ENCODE peak calls at places on chromosomes 13 and 19, in nine cellular contexts. P is stimulated activated CD4-positive, alpha-beta T cell treated with anti-CD3 and anti-CD28 coated beads, Interleukin-1b, Interleukin-23, amount 100 ng/mL, for 4 hours; J is amygdala; N is activated T-helper 1 cell treated with anti-CD3 and anti-CD28 coated beads, Interleukin-2, amount 50 U/mL, for 16 hours; R is stimulated activated CD8-positive, alpha-beta memory T cell treated with anti-CD3 and anti-CD28 coated beads, Interleukin-15, amount 100 ng/mL, for 24 hours; O is amniotic stem cell; U is esophagus squamous epithelium; E is T-helper 2 cell; X is mesendoderm. D is an unnamed sample.

GRCh38 chr19:38478273-38478971 is 44.9 kb downstream of the RYR1 start:
- DNase-seq in X (peak), N (no peak), E (peak), J (no peak), P (no peak), O (no peak), U (no peak), R (no peak), D (peak)

GRCh38 chr13:71979616-71980015 is 112.6 kb upstream of the DACH1 start:
- DNase-seq in N (no peak), E (no peak), P (no peak), O (no peak), R (no peak), U (no peak), J (no peak), X (peak), D (no peak)

GRCh38 chr13:106287351-106287750 is 248.1 kb downstream of the EFNB2 start:
- DNase-seq in E (no peak), X (no peak), P (no peak), R (no peak), J (no peak), N (no peak), O (no peak), U (no peak), D (no peak)

GRCh38 chr13:60261432-60262351 is 98.0 kb upstream of the DIAPH3 start:
- DNase-seq in R (no peak), U (no peak), P (no peak), X (no peak), E (no peak), N (no peak), O (no peak), J (no peak), D (no peak)

GRCh38 chr19:2631213-2631821 is 71.2 kb downstream of the GNG7 start:
- DNase-seq in R (no peak), U (no peak), J (no peak), N (no peak), O (no peak), P (no peak), X (peak), E (peak), D (peak)

GRCh38 chr13:77330009-77330471 is 3.1 kb upstream of the MYCBP2 start:
- DNase-seq in P (no peak), N (no peak), X (no peak), E (peak), R (no peak), J (no peak), O (no peak), U (no peak), D (no peak)

GRCh38 chr19:44770550-44771257 is 7.0 kb upstream of the CBLC start:
- DNase-seq in P (peak), E (peak), O (peak), J (peak), X (peak), U (peak), R (peak), N (peak), D (peak)

GRCh38 chr19:5166262-5166661 is 174.3 kb downstream of the PTPRS start:
- DNase-seq in R (no peak), P (no peak), X (no peak), U (no peak), O (no peak), N (no peak), J (no peak), E (no peak), D (no peak)

GRCh38 chr19:39927524-39928356 is 6.7 kb downstream of the FCGBP start:
- DNase-seq in P (no peak), U (no peak), X (no peak), E (no peak), N (no peak), R (no peak), J (no peak), O (no peak), D (no peak)

GRCh38 chr13:100547805-100548204 is 40.8 kb downstream of the GGACT start:
- DNase-seq in N (no peak), O (no peak), J (no peak), R (no peak), U (no peak), E (no peak), X (no peak), P (no peak), D (no peak)

GRCh38 chr19:46337487-46337886 is 9.4 kb upstream of the PPP5C start:
- DNase-seq in N (no peak), J (no peak), X (no peak), O (no peak), U (no peak), P (no peak), E (no peak), R (no peak), D (no peak)

GRCh38 chr19:49224856-49225255 is 67.3 kb downstream of the TRPM4 start:
- DNase-seq in N (no peak), O (peak), U (no peak), P (no peak), X (peak), E (peak), J (no peak), R (no peak), D (peak)

GRCh38 chr13:30905932-30906383 is at the start of gene MEDAG:
- DNase-seq in P (no peak), O (no peak), E (no peak), J (no peak), N (no peak), U (peak), X (no peak), R (no peak), D (no peak)

GRCh38 chr13:114096811-114097503 is 35.5 kb downstream of the RASA3 start:
- DNase-seq in P (no peak), U (no peak), R (no peak), O (no peak), E (no peak), X (no peak), N (no peak), J (no peak), D (no peak)

GRCh38 chr13:48737689-48738088 is 84.0 kb downstream of the CYSLTR2 start:
- DNase-seq in E (no peak), J (no peak), P (no peak), X (no peak), O (no peak), U (no peak), N (no peak), R (no peak), D (no peak)

GRCh38 chr19:11699931-11700794 is 38.6 kb downstream of the ZNF823 start:
- DNase-seq in U (no peak), E (peak), J (no peak), R (no peak), P (no peak), N (no peak), X (peak), O (peak), D (peak)

GRCh38 chr13:32791545-32792172 is 205.4 kb downstream of the PDS5B start:
- DNase-seq in U (no peak), J (no peak), O (no peak), E (peak), R (no peak), N (no peak), X (no peak), P (no peak), D (no peak)

GRCh38 chr13:65336916-65337315 is 1893.2 kb downstream of the PCDH9 start:
- DNase-seq in O (peak), N (no peak), R (no peak), X (no peak), U (no peak), P (no peak), J (no peak), E (no peak), D (no peak)

GRCh38 chr13:30107536-30108136 is 199.7 kb downstream of the KATNAL1 start:
- DNase-seq in N (no peak), X (peak), J (no peak), E (no peak), R (no peak), O (no peak), P (no peak), U (no peak), D (no peak)

GRCh38 chr19:45130236-45130635 is 30.5 kb downstream of the NKPD1 start:
- DNase-seq in U (no peak), N (no peak), J (no peak), E (no peak), P (no peak), O (no peak), X (no peak), R (no peak), D (no peak)

GRCh38 chr13:113654591-113655357 is 3.2 kb downstream of the ATP4B start:
- DNase-seq in P (no peak), R (no peak), U (no peak), X (no peak), N (no peak), O (no peak), J (no peak), E (no peak), D (no peak)

GRCh38 chr13:32225494-32225931 is 89.7 kb downstream of the ZAR1L start:
- DNase-seq in E (no peak), X (peak), O (no peak), U (no peak), N (no peak), J (no peak), R (no peak), P (no peak), D (no peak)

GRCh38 chr13:41019027-41019487 is at the start of gene ELF1:
- DNase-seq in N (peak), O (no peak), J (no peak), R (no peak), X (peak), P (peak), U (peak), E (peak), D (peak)